ENCODE peak calls at places on chromosomes 5 and 9, in seven cellular contexts. O, K, D, M, V, F and W are unnamed samples.

GRCh38 chr5:134647750-134648424 is 698 bp upstream of the SEC24A start:
- DNase-seq in F (peak; percentile 22), M (peak; percentile 52), O (peak; percentile 19), K (peak; percentile 25), D (no peak), V (no peak), W (no peak)

GRCh38 chr9:95009459-95009858 is 283.0 kb downstream of the AOPEP start:
- DNase-seq in F (no peak), K (no peak), O (no peak), M (no peak), V (no peak), D (no peak), W (no peak)

GRCh38 chr9:124780060-124780756 is 3.3 kb downstream of the OLFML2A start:
- DNase-seq in K (no peak), O (peak; percentile 31), V (no peak), D (no peak), F (no peak), M (no peak), W (no peak)

GRCh38 chr5:143026380-143026779 is 256.2 kb downstream of the ARHGAP26 start:
- DNase-seq in D (no peak), F (no peak), V (no peak), M (no peak), O (no peak), K (no peak), W (no peak)

GRCh38 chr5:149049371-149049781 is 13.5 kb downstream of the SH3TC2 start:
- DNase-seq in D (no peak), M (no peak), O (no peak), F (no peak), V (no peak), K (no peak), W (no peak)

GRCh38 chr9:101417977-101418376 is 17.6 kb downstream of the ALDOB start:
- DNase-seq in M (no peak), V (no peak), O (no peak), D (no peak), K (no peak), F (no peak), W (no peak)

GRCh38 chr9:124285903-124286291 is 28.1 kb downstream of the NEK6 start:
- DNase-seq in F (peak; percentile 94), O (peak; percentile 85), D (no peak), V (no peak), M (peak; percentile 96), K (peak; percentile 69), W (peak; percentile 93)

GRCh38 chr5:128579111-128579510 is 41.1 kb upstream of the FBN2 start:
- DNase-seq in D (no peak), M (peak; percentile 51), O (no peak), V (peak; percentile 40), K (no peak), F (peak; percentile 84), W (peak; percentile 38)

GRCh38 chr5:29800752-29801151 is 1392.7 kb upstream of the CDH6 start:
- DNase-seq in O (no peak), D (no peak), M (no peak), K (no peak), V (no peak), F (no peak), W (no peak)

GRCh38 chr9:93003552-93004407 is 54.7 kb upstream of the SUSD3 start:
- DNase-seq in O (no peak), D (peak; percentile 64), V (peak; percentile 73), K (no peak), M (peak; percentile 13), F (peak; percentile 25), W (no peak)

GRCh38 chr9:93296889-93297480 is 113.0 kb downstream of the WNK2 start:
- DNase-seq in M (no peak), D (no peak), K (no peak), O (no peak), V (no peak), F (no peak), W (no peak)

GRCh38 chr5:168260353-168261211 is 30.9 kb upstream of the WWC1 start:
- DNase-seq in K (no peak), O (no peak), V (no peak), M (no peak), D (no peak), F (no peak), W (no peak)

GRCh38 chr5:140175367-140176027 is 509 bp downstream of the CYSTM1 start:
- DNase-seq in O (peak; percentile 64), F (peak; percentile 50), M (peak; percentile 48), K (peak; percentile 84), V (peak; percentile 74), D (peak; percentile 70), W (no peak)

GRCh38 chr5:156200938-156201792 is 125.8 kb upstream of the SGCD start:
- DNase-seq in K (no peak), M (no peak), D (no peak), O (no peak), F (no peak), V (no peak), W (no peak)

GRCh38 chr5:6328173-6328572 is 50.2 kb downstream of the MED10 start:
- DNase-seq in K (no peak), V (no peak), O (no peak), M (no peak), D (peak; percentile 65), F (no peak), W (no peak)

GRCh38 chr5:43041669-43042175 is 1.6 kb upstream of the ANXA2R start:
- DNase-seq in D (peak; percentile 55), M (peak; percentile 88), F (peak; percentile 81), K (peak; percentile 53), V (no peak), O (peak; percentile 41), W (no peak)

GRCh38 chr9:96047741-96048115 is 172.2 kb downstream of the ERCC6L2 start:
- DNase-seq in D (no peak), K (no peak), F (no peak), M (no peak), V (no peak), O (no peak), W (no peak)

GRCh38 chr9:96644137-96644536 is 11.0 kb downstream of the PRXL2C start:
- DNase-seq in O (no peak), M (no peak), V (no peak), F (no peak), D (no peak), K (no peak), W (no peak)

GRCh38 chr5:169229342-169229892 is 71.5 kb downstream of the SLIT3 start:
- DNase-seq in V (no peak), D (no peak), O (no peak), F (no peak), M (no peak), K (no peak), W (no peak)

GRCh38 chr9:86531273-86531672 is 177.1 kb upstream of the TUT7 start:
- DNase-seq in D (no peak), F (no peak), V (no peak), M (no peak), K (no peak), O (no peak), W (no peak)

GRCh38 chr5:42360061-42360460 is 63.2 kb upstream of the GHR start:
- DNase-seq in K (no peak), O (peak; percentile 19), D (no peak), V (no peak), F (peak; percentile 1), M (peak; percentile 85), W (no peak)

GRCh38 chr9:83385317-83385716 is 152.9 kb downstream of the FRMD3 start:
- DNase-seq in V (no peak), O (no peak), K (no peak), F (no peak), D (no peak), M (peak; percentile 51), W (no peak)

GRCh38 chr9:87386490-87386889 is 111.2 kb upstream of the DAPK1 start:
- DNase-seq in F (no peak), K (no peak), O (no peak), V (no peak), M (no peak), D (no peak), W (no peak)

GRCh38 chr5:17918373-17919104 is 284.3 kb downstream of the TAF11L14 start:
- DNase-seq in M (no peak), D (no peak), F (no peak), K (no peak), O (no peak), V (no peak), W (no peak)

GRCh38 chr5:151072234-151073025 is 8.4 kb downstream of the TNIP1 start:
- DNase-seq in D (no peak), F (peak; percentile 81), M (peak; percentile 62), K (no peak), V (peak; percentile 75), O (no peak), W (no peak)

DNA sequence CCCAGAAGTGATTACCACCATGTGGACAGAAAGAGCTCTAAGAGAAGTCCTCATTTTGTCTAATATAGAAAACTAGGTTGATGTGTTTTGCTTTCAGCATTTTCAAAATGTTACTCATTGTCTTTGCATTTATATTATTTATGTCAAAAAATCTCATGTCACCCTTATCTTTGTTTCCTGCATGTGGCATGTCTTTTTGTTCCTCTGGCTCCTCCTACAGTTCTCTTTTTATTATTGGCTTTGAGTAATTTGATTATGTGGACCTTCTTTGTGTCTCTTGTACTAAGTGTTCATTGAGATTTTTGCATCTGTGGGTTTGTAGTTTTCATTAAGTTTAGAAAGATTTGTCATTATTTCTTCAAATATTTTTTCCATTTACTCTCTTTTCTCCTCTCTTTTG is 58.8 kb downstream of the GNG10 start:
- DNase-seq in F (no peak), M (peak; percentile 2), D (no peak), V (no peak), K (no peak), O (no peak), W (no peak)
- TF ChIP-seq CTCF in F (peak; percentile 43), M (no peak), D (no peak), V (no peak), K (no peak), O (no peak), W (no peak)

GRCh38 chr5:132822650-132823480 is 7.6 kb downstream of the SHROOM1 start:
- DNase-seq in V (no peak), K (no peak), F (no peak), D (no peak), M (no peak), O (no peak), W (no peak)
- TF ChIP-seq CTCF in V (no peak), K (no peak), F (no peak), D (no peak), M (no peak), O (no peak), W (no peak)

GRCh38 chr9:122126340-122127333 is 32.9 kb downstream of the NDUFA8 start:
- DNase-seq in D (no peak), K (no peak), F (peak; percentile 47), O (no peak), M (peak; percentile 50), V (no peak), W (no peak)
- TF ChIP-seq CTCF in D (no peak), K (no peak), F (peak; percentile 57), O (no peak), M (no peak), V (no peak), W (no peak)

GRCh38 chr9:35732185-35733108 is at the start of the genes CREB3 and TLN1:
- DNase-seq in V (peak; percentile 98), K (peak; percentile 98), F (peak; percentile 99), O (peak; percentile 98), D (peak; percentile 94), M (peak; percentile 99), W (peak; percentile 98)

GRCh38 chr9:35731415-35732184 is 395 bp downstream of the TLN1 start:
- DNase-seq in V (peak; percentile 58), O (peak; percentile 58), D (no peak), F (no peak), M (no peak), K (no peak), W (no peak)

GRCh38 chr9:35730486-35730854 is 1.5 kb downstream of the TLN1 start:
- DNase-seq in O (no peak), K (no peak), M (no peak), D (no peak), F (no peak), V (no peak), W (no peak)

GRCh38 chr9:35734096-35734495 is 1.6 kb downstream of the CREB3 start:
- DNase-seq in O (no peak), F (peak; percentile 25), K (no peak), V (no peak), M (no peak), D (no peak), W (no peak)

GRCh38 chr9:35733109-35733541 is 659 bp downstream of the CREB3 start:
- DNase-seq in O (no peak), V (peak; percentile 79), D (peak; percentile 51), K (no peak), F (peak; percentile 72), M (no peak), W (no peak)
- TF ChIP-seq CTCF in O (no peak), V (peak; percentile 36), D (no peak), K (no peak), F (peak; percentile 53), M (no peak), W (no peak)